ENCODE peak calls at places on chromosomes 4 and X, in four cellular contexts. One of them, this sample, is unnamed.

GRCh38 chrX:68121835-68122234 is 311.5 kb downstream of the OPHN1 start:
- DNase-seq in non-pigmented ciliary epithelial cell: no peak
- DNase-seq in DMS53: no peak
- DNase-seq in sigmoid colon: no peak
- DNase-seq in this sample: no peak

GRCh38 chrX:46477435-46477834 is 67.8 kb downstream of the ZNF674 start:
- DNase-seq in non-pigmented ciliary epithelial cell: peak; percentile 9
- DNase-seq in DMS53: no peak
- DNase-seq in sigmoid colon: no peak
- DNase-seq in this sample: peak; percentile 25

GRCh38 chrX:10929747-10930146 is 181.4 kb upstream of the HCCS start:
- DNase-seq in non-pigmented ciliary epithelial cell: no peak
- DNase-seq in DMS53: no peak
- DNase-seq in sigmoid colon: no peak
- DNase-seq in this sample: no peak

GRCh38 chr4:7734651-7735260 is 204.9 kb downstream of the AFAP1 start:
- DNase-seq in non-pigmented ciliary epithelial cell: no peak
- DNase-seq in DMS53: peak; percentile 30
- DNase-seq in sigmoid colon: no peak
- DNase-seq in this sample: no peak

GRCh38 chr4:77821775-77822174 is 2.6 kb upstream of the CNOT6L start:
- DNase-seq in non-pigmented ciliary epithelial cell: no peak
- DNase-seq in DMS53: no peak
- DNase-seq in sigmoid colon: no peak
- DNase-seq in this sample: no peak

GRCh38 chr4:169311643-169312365 is 41.0 kb upstream of the SH3RF1 start:
- DNase-seq in non-pigmented ciliary epithelial cell: no peak
- DNase-seq in DMS53: peak; percentile 68
- DNase-seq in sigmoid colon: no peak
- DNase-seq in this sample: no peak

GRCh38 chr4:664713-665231 is 9.3 kb downstream of the ATP5ME start:
- DNase-seq in non-pigmented ciliary epithelial cell: no peak
- DNase-seq in DMS53: no peak
- DNase-seq in sigmoid colon: peak; percentile 58
- DNase-seq in this sample: no peak

GRCh38 chr4:174828845-174829701 is at the start of gene GLRA3:
- DNase-seq in non-pigmented ciliary epithelial cell: peak; percentile 5
- DNase-seq in DMS53: peak; percentile 98
- DNase-seq in sigmoid colon: no peak
- DNase-seq in this sample: peak; percentile 56

GRCh38 chr4:13912436-13912835 is 284.9 kb upstream of the BOD1L1 start:
- DNase-seq in non-pigmented ciliary epithelial cell: no peak
- DNase-seq in DMS53: no peak
- DNase-seq in sigmoid colon: no peak
- DNase-seq in this sample: no peak

GRCh38 chrX:40513012-40513411 is 67.8 kb upstream of the ATP6AP2 start:
- DNase-seq in non-pigmented ciliary epithelial cell: no peak
- DNase-seq in DMS53: no peak
- DNase-seq in sigmoid colon: no peak
- DNase-seq in this sample: no peak

GRCh38 chr4:183887351-183887750 is 17.8 kb upstream of the STOX2 start:
- DNase-seq in non-pigmented ciliary epithelial cell: no peak
- DNase-seq in DMS53: no peak
- DNase-seq in sigmoid colon: no peak
- DNase-seq in this sample: no peak

GRCh38 chrX:78659955-78660354 is 827 bp upstream of the RTL3 start:
- DNase-seq in non-pigmented ciliary epithelial cell: no peak
- DNase-seq in DMS53: no peak
- DNase-seq in sigmoid colon: no peak
- DNase-seq in this sample: no peak

GRCh38 chr4:8697826-8698225 is 105.3 kb downstream of the CPZ start:
- DNase-seq in non-pigmented ciliary epithelial cell: no peak
- DNase-seq in DMS53: no peak
- DNase-seq in sigmoid colon: peak; percentile 32
- DNase-seq in this sample: no peak

GRCh38 chrX:31656013-31656412 is 584.2 kb upstream of the FTHL17 start:
- DNase-seq in non-pigmented ciliary epithelial cell: no peak
- DNase-seq in DMS53: no peak
- DNase-seq in sigmoid colon: no peak
- DNase-seq in this sample: peak; percentile 24

GRCh38 chr4:83151645-83152044 is 37.1 kb upstream of the PLAC8 start:
- DNase-seq in non-pigmented ciliary epithelial cell: no peak
- DNase-seq in DMS53: no peak
- DNase-seq in sigmoid colon: no peak
- DNase-seq in this sample: no peak

GRCh38 chr4:121272526-121272925 is 108.3 kb downstream of the QRFPR start:
- DNase-seq in non-pigmented ciliary epithelial cell: peak; percentile 81
- DNase-seq in DMS53: peak; percentile 81
- DNase-seq in sigmoid colon: no peak
- DNase-seq in this sample: peak; percentile 25

GRCh38 chrX:138709886-138710285 is 1.6 kb downstream of the FGF13 start:
- DNase-seq in non-pigmented ciliary epithelial cell: no peak
- DNase-seq in DMS53: no peak
- DNase-seq in sigmoid colon: no peak
- DNase-seq in this sample: no peak

GRCh38 chr4:177375372-177375771 is 65.7 kb downstream of the NEIL3 start:
- DNase-seq in non-pigmented ciliary epithelial cell: no peak
- DNase-seq in DMS53: no peak
- DNase-seq in sigmoid colon: no peak
- DNase-seq in this sample: no peak

GRCh38 chr4:80179637-80180161 is 17.6 kb upstream of the PRDM8 start:
- DNase-seq in non-pigmented ciliary epithelial cell: no peak
- DNase-seq in DMS53: no peak
- DNase-seq in sigmoid colon: no peak
- DNase-seq in this sample: no peak

GRCh38 chrX:56728752-56729151 is 291 bp upstream of the NBDY start:
- DNase-seq in non-pigmented ciliary epithelial cell: no peak
- DNase-seq in DMS53: peak; percentile 62
- DNase-seq in sigmoid colon: no peak
- DNase-seq in this sample: no peak

GRCh38 chr4:107034091-107034698 is 1.9 kb downstream of the DKK2 start:
- DNase-seq in non-pigmented ciliary epithelial cell: no peak
- DNase-seq in DMS53: peak; percentile 61
- DNase-seq in sigmoid colon: peak; percentile 74
- DNase-seq in this sample: no peak

GRCh38 chr4:81257021-81257420 is 42.0 kb upstream of the PRKG2 start:
- DNase-seq in non-pigmented ciliary epithelial cell: peak; percentile 35
- DNase-seq in DMS53: no peak
- DNase-seq in sigmoid colon: no peak
- DNase-seq in this sample: peak; percentile 16